ENCODE peak calls at places on chromosome 21, in six cellular contexts. O is Panc1, S is HL-60, N is GM23338, D is K562, H is A549. L is an unnamed sample.

GRCh38 chr21:26674324-26674723 is 101.2 kb upstream of the CYYR1 start:
- DNase-seq in O (no peak), S (no peak), N (peak; percentile 11), D (no peak), H (no peak), L (no peak)

GRCh38 chr21:16713331-16714114 is 799.3 kb upstream of the CXADR start:
- DNase-seq in O (no peak), S (no peak), N (no peak), D (no peak), H (no peak), L (no peak)

GRCh38 chr21:33938381-33938780 is 22.8 kb upstream of the ATP5PO start:
- DNase-seq in O (no peak), S (no peak), N (no peak), D (no peak), H (no peak), L (no peak)

GRCh38 chr21:25639922-25640670 is 1.0 kb downstream of the JAM2 start:
- DNase-seq in O (no peak), S (no peak), N (peak; percentile 74), D (no peak), H (no peak), L (no peak)

GRCh38 chr21:21383126-21383525 is 384.9 kb downstream of the NCAM2 start:
- DNase-seq in O (no peak), S (no peak), N (no peak), D (no peak), H (no peak), L (no peak)

GRCh38 chr21:43025636-43026180 is 49.9 kb downstream of the CBS start:
- DNase-seq in O (no peak), S (no peak), N (no peak), D (no peak), H (no peak), L (no peak)

GRCh38 chr21:14438204-14438603 is 55.3 kb upstream of the HSPA13 start:
- DNase-seq in O (no peak), S (no peak), N (no peak), D (no peak), H (no peak), L (no peak)

GRCh38 chr21:36966066-36966845 is at the start of gene HLCS:
- DNase-seq in O (no peak), S (peak; percentile 62), N (peak; percentile 78), D (peak; percentile 90), H (peak; percentile 28), L (no peak)

GRCh38 chr21:35737899-35738341 is 322.4 kb downstream of the SETD4 start:
- DNase-seq in O (no peak), S (no peak), N (no peak), D (no peak), H (no peak), L (no peak)

GRCh38 chr21:27026501-27026900 is 59.6 kb upstream of the ADAMTS5 start:
- DNase-seq in O (no peak), S (no peak), N (peak; percentile 62), D (no peak), H (no peak), L (no peak)

GRCh38 chr21:34284613-34285160 is 79.1 kb upstream of the KCNE2 start:
- DNase-seq in O (no peak), S (no peak), N (no peak), D (no peak), H (no peak), L (no peak)

GRCh38 chr21:27674037-27674436 is 707.1 kb upstream of the ADAMTS5 start:
- DNase-seq in O (no peak), S (no peak), N (no peak), D (no peak), H (no peak), L (no peak)

DNA sequence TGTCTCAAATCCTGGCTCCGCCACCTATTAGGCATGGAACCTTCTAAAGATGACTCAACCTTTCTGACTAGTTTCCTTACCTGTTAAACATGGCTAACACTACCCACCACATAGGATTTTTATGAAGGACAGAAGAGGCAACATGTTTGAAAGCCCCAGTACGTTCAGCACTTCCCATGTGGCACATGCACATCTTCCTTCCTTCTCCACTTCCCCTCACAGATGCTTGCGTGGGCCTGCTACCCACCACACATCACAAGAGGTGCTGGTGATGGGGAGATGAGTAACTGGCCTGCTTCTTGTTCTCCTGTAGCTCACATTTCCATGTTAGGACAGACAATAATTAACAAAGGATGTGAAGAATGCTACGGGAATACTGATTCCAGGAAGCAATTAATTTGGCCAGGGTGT is 7.1 kb downstream of the ZBTB21 start:
- DNase-seq in O (no peak), S (no peak), N (no peak), D (no peak), H (no peak), L (no peak)
- TF ChIP-seq REST in O (no peak), S (no peak), N (no peak), D (no peak), H (no peak), L (no peak)

GRCh38 chr21:45830221-45830640 is 151.3 kb upstream of the COL6A1 start:
- DNase-seq in O (no peak), S (no peak), N (no peak), D (peak; percentile 30), H (no peak), L (no peak)
- TF ChIP-seq REST in O (no peak), S (no peak), N (no peak), D (no peak), H (no peak), L (no peak)

DNA sequence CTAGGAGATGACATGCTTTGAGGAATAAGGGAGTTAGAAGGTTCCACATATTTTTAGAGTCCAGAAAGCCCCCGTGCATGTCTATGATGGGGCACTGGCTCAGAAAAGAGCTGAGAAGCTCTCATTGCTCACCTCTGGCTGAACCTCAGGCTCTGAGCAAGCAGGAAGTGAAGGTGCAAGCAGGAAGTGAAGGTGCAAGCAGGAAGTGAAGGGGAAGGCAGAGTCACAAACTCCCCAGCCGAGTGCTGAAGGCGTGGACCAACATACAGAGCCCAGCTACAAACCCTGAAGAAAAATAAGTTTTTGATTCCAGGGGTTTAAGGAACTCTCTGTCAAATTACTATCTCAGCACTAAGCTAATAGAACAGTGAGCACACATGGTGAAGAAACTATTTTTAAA is 7.0 kb downstream of the KRTAP10-8 start:
- DNase-seq in O (no peak), S (no peak), N (no peak), D (no peak), H (no peak), L (no peak)
- TF ChIP-seq REST in O (no peak), S (no peak), N (no peak), D (no peak), H (no peak), L (no peak)

DNA sequence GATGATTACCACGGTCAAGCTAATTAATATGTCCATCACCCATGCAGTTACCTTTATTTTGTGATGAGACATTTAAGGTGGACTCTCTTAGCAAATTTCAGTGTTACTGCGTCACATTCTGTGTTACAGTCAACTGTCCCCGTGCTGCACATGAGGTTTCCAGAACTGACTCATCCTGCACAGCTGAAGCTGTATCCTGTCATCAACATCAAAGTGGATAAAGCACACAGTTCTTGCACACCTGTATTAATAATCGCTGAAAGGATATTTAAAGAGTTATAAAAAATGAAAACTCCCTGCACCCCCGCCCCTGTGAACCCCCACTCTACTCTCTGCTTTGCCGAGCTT is 3.4 kb upstream of the KRTAP10-5 start:
- DNase-seq in O (no peak), S (no peak), N (no peak), D (no peak), H (no peak), L (no peak)
- TF ChIP-seq REST in O (no peak), S (no peak), N (no peak), D (no peak), H (no peak), L (no peak)

DNA sequence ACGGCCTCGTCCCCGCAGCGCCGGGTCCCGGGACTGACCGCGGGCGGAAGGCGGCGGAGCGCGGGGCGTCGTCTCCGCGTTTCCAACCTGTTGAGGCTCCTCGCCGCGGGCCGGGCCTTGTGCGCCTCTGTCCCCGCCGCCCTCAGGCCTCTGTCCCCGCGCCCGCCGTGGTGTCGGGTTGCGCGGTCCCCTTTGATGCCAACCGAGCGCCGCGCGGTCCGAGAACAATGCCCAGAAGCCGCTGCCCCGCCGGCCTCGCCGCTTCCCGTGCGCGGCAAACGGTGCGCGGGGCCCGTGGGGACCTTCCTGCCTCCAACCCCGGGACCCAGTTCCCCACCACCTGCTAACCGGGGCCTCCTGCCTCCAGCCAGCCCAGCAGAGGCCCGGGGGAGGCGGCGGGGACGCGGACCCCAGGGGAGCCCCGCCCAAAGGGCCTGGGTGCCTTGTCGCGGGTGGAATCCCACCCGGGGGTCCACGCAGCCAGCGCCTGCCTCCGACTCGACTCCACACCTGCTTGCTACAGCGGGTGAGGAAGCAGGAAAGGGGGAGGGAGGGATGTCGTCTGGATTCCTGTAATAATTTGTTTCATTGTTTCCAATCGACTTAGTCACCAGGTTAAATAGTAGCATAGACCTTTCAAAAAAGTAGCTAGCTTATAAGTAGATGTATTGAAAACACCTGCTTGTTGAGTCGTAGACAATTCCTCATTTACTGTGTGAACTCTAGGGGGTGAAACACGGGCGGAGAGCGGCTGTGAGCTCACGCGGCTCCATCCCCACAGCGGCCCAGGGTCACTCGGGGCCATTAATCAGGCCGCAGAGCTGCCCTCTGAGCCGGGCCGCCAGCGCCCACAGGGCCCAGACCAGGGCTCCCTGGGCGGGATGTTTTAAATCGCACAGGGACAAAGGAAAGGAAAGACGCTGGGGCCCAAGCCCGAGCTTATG is 1.1 kb downstream of the COL18A1 start:
- DNase-seq in O (no peak), S (no peak), N (peak; percentile 85), D (peak; percentile 40), H (no peak), L (no peak)
- TF ChIP-seq REST in O (no peak), S (no peak), N (no peak), D (no peak), H (no peak), L (no peak)

DNA sequence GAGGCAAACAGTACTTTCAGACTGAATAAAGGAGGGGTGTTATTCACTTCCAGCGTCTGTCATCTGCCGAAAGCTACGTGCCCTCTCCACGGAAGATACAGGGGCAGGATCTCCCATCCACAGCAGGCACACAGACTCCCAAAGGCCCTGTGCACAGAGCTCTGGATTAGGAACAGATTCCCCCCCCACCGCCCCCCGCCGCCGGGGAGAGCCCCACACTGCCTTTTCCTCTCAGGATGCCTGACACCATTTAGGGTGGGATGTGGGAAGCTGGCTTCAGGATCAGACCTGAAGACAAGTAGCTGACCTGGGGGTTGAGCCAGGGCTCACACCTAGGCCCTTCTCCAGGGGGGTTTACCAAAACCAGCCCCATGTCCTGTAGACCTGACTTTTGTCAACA is 8.4 kb upstream of the TCP10L start:
- DNase-seq in O (no peak), S (no peak), N (no peak), D (no peak), H (no peak), L (no peak)
- TF ChIP-seq REST in O (no peak), S (no peak), N (no peak), D (no peak), H (no peak), L (no peak)

GRCh38 chr21:38950388-38951094 is 144.8 kb downstream of the ETS2 start:
- DNase-seq in O (no peak), S (no peak), N (no peak), D (no peak), H (no peak), L (no peak)
- TF ChIP-seq REST in O (no peak), S (no peak), N (no peak), D (no peak), H (no peak), L (no peak)

L was measured in HCT116.